ENCODE peak calls at places on chromosomes 3 and 15, in five cellular contexts. One of them, this sample, is unnamed.

GRCh38 chr3:82607391-82607790 is 845.9 kb upstream of the GBE1 start:
- DNase-seq in cardiac muscle cell: no peak
- DNase-seq in transverse colon: no peak
- DNase-seq in breast epithelium: no peak
- DNase-seq in Panc1: no peak
- DNase-seq in this sample: no peak

GRCh38 chr15:76312540-76313174 is 1.4 kb upstream of the ETFA start:
- DNase-seq in cardiac muscle cell: no peak
- DNase-seq in transverse colon: no peak
- DNase-seq in breast epithelium: no peak
- DNase-seq in Panc1: peak
- DNase-seq in this sample: peak

GRCh38 chr3:185225523-185225922 is 28.3 kb downstream of the EHHADH start:
- DNase-seq in cardiac muscle cell: peak
- DNase-seq in transverse colon: no peak
- DNase-seq in breast epithelium: no peak
- DNase-seq in Panc1: no peak
- DNase-seq in this sample: no peak

GRCh38 chr3:57559526-57559925 is 3.5 kb downstream of the PDE12 start:
- DNase-seq in cardiac muscle cell: peak
- DNase-seq in transverse colon: no peak
- DNase-seq in breast epithelium: no peak
- DNase-seq in Panc1: no peak
- DNase-seq in this sample: no peak

GRCh38 chr15:32855942-32856341 is 138.1 kb downstream of the GREM1 start:
- DNase-seq in cardiac muscle cell: peak
- DNase-seq in transverse colon: no peak
- DNase-seq in breast epithelium: no peak
- DNase-seq in Panc1: no peak
- DNase-seq in this sample: peak

GRCh38 chr3:23944007-23944760 is 902 bp upstream of the NR1D2 start:
- DNase-seq in cardiac muscle cell: no peak
- DNase-seq in transverse colon: no peak
- DNase-seq in breast epithelium: no peak
- DNase-seq in Panc1: no peak
- DNase-seq in this sample: no peak

GRCh38 chr3:10445561-10445960 is 59.8 kb downstream of the ATP2B2 start:
- DNase-seq in cardiac muscle cell: peak
- DNase-seq in transverse colon: no peak
- DNase-seq in breast epithelium: no peak
- DNase-seq in Panc1: no peak
- DNase-seq in this sample: no peak

GRCh38 chr3:36907911-36908646 is 36.8 kb downstream of the TRANK1 start:
- DNase-seq in cardiac muscle cell: peak
- DNase-seq in transverse colon: peak
- DNase-seq in breast epithelium: peak
- DNase-seq in Panc1: peak
- DNase-seq in this sample: no peak

GRCh38 chr3:72086712-72087093 is 301.8 kb upstream of the PROK2 start:
- DNase-seq in cardiac muscle cell: no peak
- DNase-seq in transverse colon: no peak
- DNase-seq in breast epithelium: no peak
- DNase-seq in Panc1: no peak
- DNase-seq in this sample: no peak

GRCh38 chr3:72487078-72487765 is 361.0 kb downstream of the SHQ1 start:
- DNase-seq in cardiac muscle cell: peak
- DNase-seq in transverse colon: peak
- DNase-seq in breast epithelium: peak
- DNase-seq in Panc1: no peak
- DNase-seq in this sample: peak

GRCh38 chr3:11770477-11771381 is 76.0 kb downstream of the TAMM41 start:
- DNase-seq in cardiac muscle cell: peak
- DNase-seq in transverse colon: peak
- DNase-seq in breast epithelium: peak
- DNase-seq in Panc1: no peak
- DNase-seq in this sample: peak

GRCh38 chr15:26157081-26157480 is 294.0 kb upstream of the ATP10A start:
- DNase-seq in cardiac muscle cell: no peak
- DNase-seq in transverse colon: no peak
- DNase-seq in breast epithelium: no peak
- DNase-seq in Panc1: no peak
- DNase-seq in this sample: no peak

GRCh38 chr3:63151893-63152292 is 126.2 kb upstream of the SYNPR start:
- DNase-seq in cardiac muscle cell: no peak
- DNase-seq in transverse colon: no peak
- DNase-seq in breast epithelium: no peak
- DNase-seq in Panc1: no peak
- DNase-seq in this sample: no peak

GRCh38 chr3:170942011-170942410 is 33.6 kb upstream of the EIF5A2 start:
- DNase-seq in cardiac muscle cell: no peak
- DNase-seq in transverse colon: no peak
- DNase-seq in breast epithelium: no peak
- DNase-seq in Panc1: no peak
- DNase-seq in this sample: no peak

GRCh38 chr3:11544413-11545181 is 99.1 kb downstream of the VGLL4 start:
- DNase-seq in cardiac muscle cell: peak
- DNase-seq in transverse colon: no peak
- DNase-seq in breast epithelium: no peak
- DNase-seq in Panc1: no peak
- DNase-seq in this sample: no peak

GRCh38 chr15:66895794-66896453 is 169.5 kb upstream of the SMAD3 start:
- DNase-seq in cardiac muscle cell: no peak
- DNase-seq in transverse colon: no peak
- DNase-seq in breast epithelium: no peak
- DNase-seq in Panc1: no peak
- DNase-seq in this sample: no peak

DNA sequence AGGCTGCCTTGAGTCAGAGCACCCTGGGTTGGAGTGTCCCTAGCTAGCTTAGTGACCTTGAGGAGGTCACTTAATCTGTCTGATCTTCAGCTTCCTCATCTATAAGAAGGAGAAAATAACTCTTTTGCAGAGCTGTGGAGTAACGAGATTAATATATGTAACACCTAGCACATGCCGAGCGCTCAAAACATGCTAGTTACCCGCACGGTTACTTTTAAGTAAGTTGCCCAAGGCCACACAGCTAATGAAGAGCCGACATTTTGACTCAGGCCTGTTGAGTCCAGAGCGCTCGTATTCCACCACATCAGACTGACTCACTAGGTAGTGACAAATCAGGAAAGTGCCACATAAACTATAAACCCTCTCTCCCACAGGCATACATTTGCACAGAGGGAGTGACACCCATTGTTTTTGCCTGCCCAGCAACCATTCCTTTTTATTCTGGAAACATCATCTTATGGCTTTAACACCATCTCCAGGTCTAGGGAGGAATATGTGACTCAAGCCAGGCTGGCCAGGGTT is 42.4 kb downstream of the BHLHE40 start:
- DNase-seq in cardiac muscle cell: no peak
- DNase-seq in transverse colon: no peak
- DNase-seq in breast epithelium: no peak
- DNase-seq in Panc1: peak
- DNase-seq in this sample: no peak
- TF ChIP-seq CTCF in cardiac muscle cell: no peak
- TF ChIP-seq CTCF in transverse colon: no peak
- TF ChIP-seq CTCF in breast epithelium: no peak
- TF ChIP-seq CTCF in Panc1: no peak
- TF ChIP-seq CTCF in this sample: no peak

DNA sequence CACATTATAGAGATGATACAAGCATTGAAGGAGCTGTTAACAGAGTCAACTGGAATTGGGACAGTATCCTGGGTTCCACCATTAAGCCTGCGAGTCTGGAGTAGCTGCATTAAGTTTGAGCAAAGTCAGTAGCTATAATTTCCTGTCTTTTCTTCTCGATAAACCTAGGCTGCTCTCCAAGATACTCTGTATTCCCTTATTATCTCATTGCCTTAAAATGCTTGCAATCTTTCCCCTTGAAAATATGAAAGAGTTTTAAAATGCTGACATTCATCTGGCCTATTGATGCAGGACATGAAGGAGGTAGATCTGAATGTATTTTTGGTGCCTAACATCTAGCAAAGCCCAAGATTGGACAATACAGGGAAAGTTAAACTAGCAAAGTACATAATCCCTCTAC is 9.3 kb downstream of the MTHFS start:
- DNase-seq in cardiac muscle cell: peak
- DNase-seq in transverse colon: no peak
- DNase-seq in breast epithelium: no peak
- DNase-seq in Panc1: no peak
- DNase-seq in this sample: no peak
- H3K4me3 ChIP-seq in cardiac muscle cell: no peak
- H3K4me3 ChIP-seq in transverse colon: no peak
- H3K4me3 ChIP-seq in breast epithelium: no peak
- H3K4me3 ChIP-seq in Panc1: no peak
- H3K4me3 ChIP-seq in this sample: no peak

GRCh38 chr3:112633757-112634156 is 7.2 kb downstream of the CCDC80 start:
- DNase-seq in cardiac muscle cell: peak
- DNase-seq in transverse colon: no peak
- DNase-seq in breast epithelium: no peak
- DNase-seq in Panc1: no peak
- DNase-seq in this sample: no peak

GRCh38 chr3:112637700-112638099 is 3.2 kb downstream of the CCDC80 start:
- DNase-seq in cardiac muscle cell: no peak
- DNase-seq in transverse colon: no peak
- DNase-seq in breast epithelium: no peak
- DNase-seq in Panc1: no peak
- DNase-seq in this sample: no peak

GRCh38 chr3:112634786-112635541 is 6.0 kb downstream of the CCDC80 start:
- DNase-seq in cardiac muscle cell: peak
- DNase-seq in transverse colon: no peak
- DNase-seq in breast epithelium: no peak
- DNase-seq in Panc1: no peak
- DNase-seq in this sample: no peak

GRCh38 chr3:112633191-112633590 is 7.8 kb downstream of the CCDC80 start:
- DNase-seq in cardiac muscle cell: no peak
- DNase-seq in transverse colon: no peak
- DNase-seq in breast epithelium: no peak
- DNase-seq in Panc1: no peak
- DNase-seq in this sample: no peak

DNA sequence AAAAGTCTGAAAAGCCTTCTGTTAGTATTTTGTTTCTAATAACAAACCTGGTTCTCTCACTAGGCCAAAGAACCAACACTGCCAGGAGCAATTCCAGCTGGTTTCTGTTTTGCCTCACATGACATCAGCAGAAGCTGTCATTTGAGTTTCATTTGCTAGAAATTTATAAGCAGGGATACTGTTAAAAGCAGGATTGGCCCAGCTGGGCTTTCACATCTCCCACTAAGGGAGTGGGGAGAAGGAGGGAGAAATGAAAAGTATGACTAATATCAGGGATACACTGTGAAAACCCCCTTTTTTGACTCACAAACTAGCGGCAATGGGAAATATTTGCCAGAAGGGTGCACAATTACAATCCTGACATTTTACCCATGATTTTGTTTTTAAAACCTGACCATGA is 5.3 kb downstream of the CCDC80 start:
- DNase-seq in cardiac muscle cell: peak
- DNase-seq in transverse colon: peak
- DNase-seq in breast epithelium: no peak
- DNase-seq in Panc1: no peak
- DNase-seq in this sample: no peak
- TF ChIP-seq CTCF in cardiac muscle cell: peak
- TF ChIP-seq CTCF in transverse colon: no peak
- TF ChIP-seq CTCF in breast epithelium: no peak
- TF ChIP-seq CTCF in Panc1: no peak
- TF ChIP-seq CTCF in this sample: no peak

GRCh38 chr3:61669676-61670299 is 108.4 kb downstream of the PTPRG start:
- DNase-seq in cardiac muscle cell: no peak
- DNase-seq in transverse colon: peak
- DNase-seq in breast epithelium: no peak
- DNase-seq in Panc1: no peak
- DNase-seq in this sample: no peak

GRCh38 chr3:61668317-61668864 is 107.0 kb downstream of the PTPRG start:
- DNase-seq in cardiac muscle cell: no peak
- DNase-seq in transverse colon: no peak
- DNase-seq in breast epithelium: no peak
- DNase-seq in Panc1: no peak
- DNase-seq in this sample: no peak

GRCh38 chr3:61666615-61667320 is 105.4 kb downstream of the PTPRG start:
- DNase-seq in cardiac muscle cell: no peak
- DNase-seq in transverse colon: no peak
- DNase-seq in breast epithelium: no peak
- DNase-seq in Panc1: no peak
- DNase-seq in this sample: no peak

GRCh38 chr3:61667417-61668213 is 106.2 kb downstream of the PTPRG start:
- DNase-seq in cardiac muscle cell: peak
- DNase-seq in transverse colon: peak
- DNase-seq in breast epithelium: no peak
- DNase-seq in Panc1: no peak
- DNase-seq in this sample: no peak

DNA sequence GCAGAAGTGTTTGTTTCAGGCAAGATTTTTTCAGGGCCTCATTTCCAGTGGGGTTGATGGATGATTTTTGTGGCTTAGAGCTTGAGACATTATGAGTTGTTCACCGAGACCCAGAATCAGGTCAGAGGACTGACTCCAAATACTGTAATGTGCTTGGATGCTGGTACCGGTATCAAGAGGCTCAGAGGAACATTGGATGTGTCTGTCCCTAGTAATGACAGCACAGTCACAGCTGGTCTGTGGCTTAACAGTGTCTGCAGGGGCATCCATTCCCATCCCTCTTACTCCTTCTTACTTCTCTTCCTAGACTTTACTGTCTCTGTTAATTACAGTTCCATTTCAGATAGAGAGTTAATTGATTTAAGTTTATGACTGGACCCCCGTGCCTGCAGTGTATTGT is 107.8 kb downstream of the PTPRG start:
- DNase-seq in cardiac muscle cell: no peak
- DNase-seq in transverse colon: no peak
- DNase-seq in breast epithelium: no peak
- DNase-seq in Panc1: no peak
- DNase-seq in this sample: no peak
- H3K4me3 ChIP-seq in cardiac muscle cell: no peak
- H3K4me3 ChIP-seq in transverse colon: no peak
- H3K4me3 ChIP-seq in breast epithelium: no peak
- H3K4me3 ChIP-seq in Panc1: no peak
- H3K4me3 ChIP-seq in this sample: no peak

GRCh38 chr3:129975332-129976090 is 991 bp downstream of the TRH start:
- DNase-seq in cardiac muscle cell: no peak
- DNase-seq in transverse colon: peak
- DNase-seq in breast epithelium: no peak
- DNase-seq in Panc1: no peak
- DNase-seq in this sample: no peak
- TF ChIP-seq CTCF in cardiac muscle cell: no peak
- TF ChIP-seq CTCF in transverse colon: no peak
- TF ChIP-seq CTCF in breast epithelium: no peak
- TF ChIP-seq CTCF in Panc1: no peak
- TF ChIP-seq CTCF in this sample: no peak

DNA sequence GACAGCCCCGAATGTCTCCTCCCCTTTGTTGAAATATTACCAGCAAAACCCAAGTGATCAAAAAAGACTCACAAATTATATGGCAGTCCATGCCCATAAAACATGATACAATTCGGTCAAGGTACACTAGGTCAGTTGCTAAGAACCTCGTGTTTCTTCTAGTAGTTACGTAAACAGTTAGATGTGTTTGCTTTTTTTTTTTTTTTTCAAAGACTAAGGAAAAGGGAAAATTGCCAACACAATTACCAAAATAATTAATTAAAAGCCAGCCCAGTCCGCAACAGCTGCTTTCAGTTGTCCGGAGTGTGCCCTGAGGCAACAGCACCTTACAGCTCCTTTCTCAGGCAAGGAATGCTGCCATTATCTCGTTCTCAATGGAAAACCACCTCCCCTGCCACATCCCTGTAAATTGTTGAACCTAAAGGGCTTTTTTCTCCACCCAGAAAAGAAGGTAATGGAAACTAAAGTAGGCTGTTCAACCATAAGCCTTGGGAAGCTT is 129.2 kb upstream of the TSC22D2 start:
- DNase-seq in cardiac muscle cell: no peak
- DNase-seq in transverse colon: peak
- DNase-seq in breast epithelium: peak
- DNase-seq in Panc1: no peak
- DNase-seq in this sample: peak
- H3K4me3 ChIP-seq in cardiac muscle cell: no peak
- H3K4me3 ChIP-seq in transverse colon: no peak
- H3K4me3 ChIP-seq in breast epithelium: no peak
- H3K4me3 ChIP-seq in Panc1: no peak
- H3K4me3 ChIP-seq in this sample: no peak